ENCODE peak calls at places on chromosome 4, in nine cellular contexts. One of them, this sample, is unnamed.
A peak's percentile ranks its signal among the peaks of the same experiment; 100 is the strongest.

GRCh38 chr4:112167790-112168189 is 22.5 kb downstream of the FAM241A start:
- DNase-seq in left ventricle myocardium inferior: no peak
- DNase-seq in ovary: no peak
- DNase-seq in cardiac muscle cell: no peak
- DNase-seq in pancreas: no peak
- DNase-seq in neural progenitor cell: no peak
- DNase-seq in neuronal stem cell: no peak
- DNase-seq in GM23248: no peak
- DNase-seq in colonic mucosa: no peak
- DNase-seq in this sample: no peak

GRCh38 chr4:150578745-150579470 is 3.0 kb upstream of the MAB21L2 start:
- DNase-seq in left ventricle myocardium inferior: no peak
- DNase-seq in ovary: no peak
- DNase-seq in cardiac muscle cell: peak; percentile 42
- DNase-seq in pancreas: no peak
- DNase-seq in neural progenitor cell: peak; percentile 74
- DNase-seq in neuronal stem cell: peak; percentile 55
- DNase-seq in GM23248: peak; percentile 36
- DNase-seq in colonic mucosa: no peak
- DNase-seq in this sample: no peak

GRCh38 chr4:61890321-61890720 is 690.2 kb downstream of the ADGRL3 start:
- DNase-seq in left ventricle myocardium inferior: no peak
- DNase-seq in ovary: no peak
- DNase-seq in cardiac muscle cell: no peak
- DNase-seq in pancreas: no peak
- DNase-seq in neural progenitor cell: no peak
- DNase-seq in neuronal stem cell: no peak
- DNase-seq in GM23248: no peak
- DNase-seq in colonic mucosa: no peak
- DNase-seq in this sample: no peak

GRCh38 chr4:87975466-87975865 is at the start of gene SPP1:
- DNase-seq in left ventricle myocardium inferior: no peak
- DNase-seq in ovary: no peak
- DNase-seq in cardiac muscle cell: peak; percentile 28
- DNase-seq in pancreas: no peak
- DNase-seq in neural progenitor cell: peak; percentile 74
- DNase-seq in neuronal stem cell: peak; percentile 32
- DNase-seq in GM23248: peak; percentile 35
- DNase-seq in colonic mucosa: no peak
- DNase-seq in this sample: no peak

GRCh38 chr4:163515198-163515597 is 20.7 kb downstream of the TMA16 start:
- DNase-seq in left ventricle myocardium inferior: no peak
- DNase-seq in ovary: no peak
- DNase-seq in cardiac muscle cell: no peak
- DNase-seq in pancreas: no peak
- DNase-seq in neural progenitor cell: no peak
- DNase-seq in neuronal stem cell: no peak
- DNase-seq in GM23248: no peak
- DNase-seq in colonic mucosa: no peak
- DNase-seq in this sample: no peak

GRCh38 chr4:1090465-1091440 is 22.6 kb downstream of the RNF212 start:
- DNase-seq in left ventricle myocardium inferior: no peak
- DNase-seq in ovary: no peak
- DNase-seq in cardiac muscle cell: no peak
- DNase-seq in pancreas: no peak
- DNase-seq in neural progenitor cell: no peak
- DNase-seq in neuronal stem cell: no peak
- DNase-seq in GM23248: no peak
- DNase-seq in colonic mucosa: no peak
- DNase-seq in this sample: no peak

GRCh38 chr4:123291329-123291728 is 105.3 kb upstream of the SPRY1 start:
- DNase-seq in left ventricle myocardium inferior: no peak
- DNase-seq in ovary: no peak
- DNase-seq in cardiac muscle cell: no peak
- DNase-seq in pancreas: no peak
- DNase-seq in neural progenitor cell: no peak
- DNase-seq in neuronal stem cell: no peak
- DNase-seq in GM23248: no peak
- DNase-seq in colonic mucosa: no peak
- DNase-seq in this sample: no peak

GRCh38 chr4:96194993-96195392 is 355.1 kb downstream of the PDHA2 start:
- DNase-seq in left ventricle myocardium inferior: no peak
- DNase-seq in ovary: no peak
- DNase-seq in cardiac muscle cell: no peak
- DNase-seq in pancreas: no peak
- DNase-seq in neural progenitor cell: no peak
- DNase-seq in neuronal stem cell: no peak
- DNase-seq in GM23248: no peak
- DNase-seq in colonic mucosa: no peak
- DNase-seq in this sample: no peak

GRCh38 chr4:119038465-119038864 is 97.2 kb upstream of the MYOZ2 start:
- DNase-seq in left ventricle myocardium inferior: no peak
- DNase-seq in ovary: no peak
- DNase-seq in cardiac muscle cell: no peak
- DNase-seq in pancreas: no peak
- DNase-seq in neural progenitor cell: no peak
- DNase-seq in neuronal stem cell: no peak
- DNase-seq in GM23248: peak; percentile 70
- DNase-seq in colonic mucosa: no peak
- DNase-seq in this sample: no peak

GRCh38 chr4:38310446-38311043 is 350.3 kb downstream of the PTTG2 start:
- DNase-seq in left ventricle myocardium inferior: no peak
- DNase-seq in ovary: no peak
- DNase-seq in cardiac muscle cell: no peak
- DNase-seq in pancreas: no peak
- DNase-seq in neural progenitor cell: no peak
- DNase-seq in neuronal stem cell: no peak
- DNase-seq in GM23248: peak; percentile 28
- DNase-seq in colonic mucosa: no peak
- DNase-seq in this sample: no peak

GRCh38 chr4:61210186-61210939 is 10.2 kb downstream of the ADGRL3 start:
- DNase-seq in left ventricle myocardium inferior: no peak
- DNase-seq in ovary: no peak
- DNase-seq in cardiac muscle cell: no peak
- DNase-seq in pancreas: no peak
- DNase-seq in neural progenitor cell: peak; percentile 95
- DNase-seq in neuronal stem cell: peak; percentile 86
- DNase-seq in GM23248: no peak
- DNase-seq in colonic mucosa: no peak
- DNase-seq in this sample: no peak

GRCh38 chr4:148089624-148090023 is 352.6 kb downstream of the NR3C2 start:
- DNase-seq in left ventricle myocardium inferior: no peak
- DNase-seq in ovary: no peak
- DNase-seq in cardiac muscle cell: no peak
- DNase-seq in pancreas: no peak
- DNase-seq in neural progenitor cell: no peak
- DNase-seq in neuronal stem cell: no peak
- DNase-seq in GM23248: no peak
- DNase-seq in colonic mucosa: peak; percentile 12
- DNase-seq in this sample: no peak

GRCh38 chr4:23373269-23373668 is 516.6 kb downstream of the PPARGC1A start:
- DNase-seq in left ventricle myocardium inferior: peak; percentile 41
- DNase-seq in ovary: no peak
- DNase-seq in cardiac muscle cell: peak; percentile 87
- DNase-seq in pancreas: no peak
- DNase-seq in neural progenitor cell: no peak
- DNase-seq in neuronal stem cell: no peak
- DNase-seq in GM23248: no peak
- DNase-seq in colonic mucosa: peak; percentile 43
- DNase-seq in this sample: peak; percentile 19

GRCh38 chr4:147160908-147161513 is 215.3 kb upstream of the TTC29 start:
- DNase-seq in left ventricle myocardium inferior: no peak
- DNase-seq in ovary: peak; percentile 44
- DNase-seq in cardiac muscle cell: peak; percentile 67
- DNase-seq in pancreas: no peak
- DNase-seq in neural progenitor cell: peak; percentile 73
- DNase-seq in neuronal stem cell: peak; percentile 43
- DNase-seq in GM23248: peak; percentile 73
- DNase-seq in colonic mucosa: peak; percentile 22
- DNase-seq in this sample: no peak

GRCh38 chr4:177250056-177250696 is 59.5 kb upstream of the NEIL3 start:
- DNase-seq in left ventricle myocardium inferior: peak; percentile 44
- DNase-seq in ovary: peak; percentile 23
- DNase-seq in cardiac muscle cell: peak; percentile 83
- DNase-seq in pancreas: peak; percentile 82
- DNase-seq in neural progenitor cell: peak; percentile 86
- DNase-seq in neuronal stem cell: peak; percentile 67
- DNase-seq in GM23248: peak; percentile 79
- DNase-seq in colonic mucosa: peak; percentile 65
- DNase-seq in this sample: peak; percentile 56

GRCh38 chr4:32858971-32859370 is 2138.8 kb downstream of the PCDH7 start:
- DNase-seq in left ventricle myocardium inferior: no peak
- DNase-seq in ovary: no peak
- DNase-seq in cardiac muscle cell: no peak
- DNase-seq in pancreas: no peak
- DNase-seq in neural progenitor cell: no peak
- DNase-seq in neuronal stem cell: no peak
- DNase-seq in GM23248: peak; percentile 83
- DNase-seq in colonic mucosa: no peak
- DNase-seq in this sample: no peak

DNA sequence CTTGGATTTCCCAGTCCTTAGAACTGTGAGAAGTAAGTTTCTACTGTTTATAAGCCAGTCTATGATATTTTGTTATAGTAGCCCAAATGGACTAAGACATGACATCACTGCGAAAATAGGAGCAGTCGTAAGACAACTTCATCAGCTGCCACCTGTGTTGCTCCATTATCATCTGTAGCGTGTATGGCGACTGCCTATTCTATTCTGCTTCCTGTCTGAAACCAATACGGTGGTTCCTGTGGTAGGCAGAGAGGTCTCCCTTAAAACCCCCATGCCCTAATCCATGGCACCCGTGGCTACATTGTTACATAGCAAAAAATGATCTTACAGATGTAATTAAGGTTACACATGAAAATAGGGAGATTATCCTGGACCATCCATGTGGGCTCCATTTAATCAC is 105.4 kb upstream of the FAT1 start:
- DNase-seq in left ventricle myocardium inferior: no peak
- DNase-seq in ovary: no peak
- DNase-seq in cardiac muscle cell: no peak
- DNase-seq in pancreas: no peak
- DNase-seq in neural progenitor cell: no peak
- DNase-seq in neuronal stem cell: no peak
- DNase-seq in GM23248: no peak
- DNase-seq in colonic mucosa: no peak
- DNase-seq in this sample: no peak
- H3K4me1 ChIP-seq in left ventricle myocardium inferior: no peaks in the 10 kb centered on the region
- H3K4me1 ChIP-seq in ovary: no peaks in the 10 kb centered on the region
- H3K4me1 ChIP-seq in cardiac muscle cell: no peaks in the 10 kb centered on the region
- H3K4me1 ChIP-seq in pancreas: no peaks in the 10 kb centered on the region
- H3K4me1 ChIP-seq in neural progenitor cell: no peaks in the 10 kb centered on the region
- H3K4me1 ChIP-seq in neuronal stem cell: no peaks in the 10 kb centered on the region
- H3K4me1 ChIP-seq in GM23248: no peaks in the 10 kb centered on the region
- H3K4me1 ChIP-seq in colonic mucosa: no peaks in the 10 kb centered on the region
- H3K4me1 ChIP-seq in this sample: no peaks in the 10 kb centered on the region

GRCh38 chr4:174387721-174388120 is 104.0 kb downstream of the CEP44 start:
- DNase-seq in left ventricle myocardium inferior: no peak
- DNase-seq in ovary: no peak
- DNase-seq in cardiac muscle cell: no peak
- DNase-seq in pancreas: no peak
- DNase-seq in neural progenitor cell: no peak
- DNase-seq in neuronal stem cell: no peak
- DNase-seq in GM23248: no peak
- DNase-seq in colonic mucosa: no peak
- DNase-seq in this sample: no peak

GRCh38 chr4:174383783-174384182 is 100.1 kb downstream of the CEP44 start:
- DNase-seq in left ventricle myocardium inferior: no peak
- DNase-seq in ovary: no peak
- DNase-seq in cardiac muscle cell: no peak
- DNase-seq in pancreas: no peak
- DNase-seq in neural progenitor cell: no peak
- DNase-seq in neuronal stem cell: no peak
- DNase-seq in GM23248: no peak
- DNase-seq in colonic mucosa: no peak
- DNase-seq in this sample: no peak

GRCh38 chr4:174389439-174389838 is 105.7 kb downstream of the CEP44 start:
- DNase-seq in left ventricle myocardium inferior: no peak
- DNase-seq in ovary: no peak
- DNase-seq in cardiac muscle cell: no peak
- DNase-seq in pancreas: no peak
- DNase-seq in neural progenitor cell: no peak
- DNase-seq in neuronal stem cell: no peak
- DNase-seq in GM23248: no peak
- DNase-seq in colonic mucosa: no peak
- DNase-seq in this sample: no peak

DNA sequence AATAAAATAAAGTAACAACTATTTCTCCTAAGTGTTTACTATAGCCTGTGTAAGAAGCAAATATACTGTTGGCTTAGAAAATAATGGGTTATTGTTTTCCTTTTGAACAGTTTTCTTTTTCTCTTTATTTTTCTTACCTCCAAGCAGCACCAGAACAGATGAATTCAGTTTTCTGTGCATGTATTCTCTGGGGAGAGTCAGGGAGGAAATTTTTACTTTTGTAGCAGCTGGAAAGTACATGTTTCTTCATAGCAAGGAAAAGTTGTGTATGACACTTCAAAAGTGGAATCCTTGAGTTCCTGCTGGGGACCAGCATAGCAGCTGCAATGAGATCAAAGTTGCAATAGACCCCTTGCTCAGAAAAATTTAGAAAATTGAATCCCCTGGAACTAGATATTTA is 105.0 kb downstream of the CEP44 start:
- DNase-seq in left ventricle myocardium inferior: no peak
- DNase-seq in ovary: no peak
- DNase-seq in cardiac muscle cell: no peak
- DNase-seq in pancreas: no peak
- DNase-seq in neural progenitor cell: no peak
- DNase-seq in neuronal stem cell: no peak
- DNase-seq in GM23248: no peak
- DNase-seq in colonic mucosa: no peak
- DNase-seq in this sample: no peak
- H3K36me3 ChIP-seq in left ventricle myocardium inferior: no peaks in the 10 kb centered on the region
- H3K36me3 ChIP-seq in ovary: no peaks in the 10 kb centered on the region
- H3K36me3 ChIP-seq in cardiac muscle cell: no peaks in the 10 kb centered on the region
- H3K36me3 ChIP-seq in pancreas: no peaks in the 10 kb centered on the region
- H3K36me3 ChIP-seq in neural progenitor cell: no peaks in the 10 kb centered on the region
- H3K36me3 ChIP-seq in neuronal stem cell: no peaks in the 10 kb centered on the region
- H3K36me3 ChIP-seq in GM23248: no peaks in the 10 kb centered on the region
- H3K36me3 ChIP-seq in colonic mucosa: no peaks in the 10 kb centered on the region
- H3K36me3 ChIP-seq in this sample: no peaks in the 10 kb centered on the region

GRCh38 chr4:60042231-60042652 is 1157.9 kb upstream of the ADGRL3 start:
- DNase-seq in left ventricle myocardium inferior: no peak
- DNase-seq in ovary: no peak
- DNase-seq in cardiac muscle cell: no peak
- DNase-seq in pancreas: peak; percentile 48
- DNase-seq in neural progenitor cell: no peak
- DNase-seq in neuronal stem cell: no peak
- DNase-seq in GM23248: no peak
- DNase-seq in colonic mucosa: no peak
- DNase-seq in this sample: no peak
- H3K27ac ChIP-seq in left ventricle myocardium inferior: no peak overlapping the region
- H3K27ac ChIP-seq in ovary: no peak overlapping the region
- H3K27ac ChIP-seq in cardiac muscle cell: no peak overlapping the region
- H3K27ac ChIP-seq in pancreas: no peak overlapping the region
- H3K27ac ChIP-seq in neural progenitor cell: no peak overlapping the region
- H3K27ac ChIP-seq in neuronal stem cell: no peak overlapping the region
- H3K27ac ChIP-seq in GM23248: no peak overlapping the region
- H3K27ac ChIP-seq in colonic mucosa: no peak overlapping the region
- H3K27ac ChIP-seq in this sample: no peak overlapping the region

DNA sequence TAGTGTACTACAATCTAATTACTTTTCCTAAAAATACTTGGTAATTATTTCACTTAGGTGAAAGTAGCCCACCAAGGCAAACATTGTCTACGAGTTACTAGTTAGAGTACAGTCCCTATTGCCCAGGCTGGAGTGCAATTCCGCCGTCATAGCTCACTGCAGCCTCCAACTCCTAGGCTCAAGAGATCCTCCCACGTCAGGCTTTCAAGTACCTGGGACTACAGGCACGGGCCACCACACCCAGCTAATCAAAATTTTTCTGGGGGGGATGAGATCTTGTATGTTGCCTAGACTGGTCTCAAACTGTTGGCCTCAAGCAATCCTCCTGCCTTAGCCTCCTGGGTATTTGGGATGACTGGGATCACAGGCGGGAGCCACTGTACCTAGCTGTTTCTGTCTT is 21.9 kb downstream of the FAM193A start:
- DNase-seq in left ventricle myocardium inferior: no peak
- DNase-seq in ovary: no peak
- DNase-seq in cardiac muscle cell: no peak
- DNase-seq in pancreas: no peak
- DNase-seq in neural progenitor cell: no peak
- DNase-seq in neuronal stem cell: no peak
- DNase-seq in GM23248: no peak
- DNase-seq in colonic mucosa: no peak
- DNase-seq in this sample: no peak
- H3K4me1 ChIP-seq in left ventricle myocardium inferior: peaks cover 46% of the 10 kb centered on the region
- H3K4me1 ChIP-seq in ovary: peaks cover 5% of the 10 kb centered on the region
- H3K4me1 ChIP-seq in cardiac muscle cell: no peaks in the 10 kb centered on the region
- H3K4me1 ChIP-seq in pancreas: peaks cover 4% of the 10 kb centered on the region
- H3K4me1 ChIP-seq in neural progenitor cell: no peaks in the 10 kb centered on the region
- H3K4me1 ChIP-seq in neuronal stem cell: no peaks in the 10 kb centered on the region
- H3K4me1 ChIP-seq in GM23248: no peaks in the 10 kb centered on the region
- H3K4me1 ChIP-seq in colonic mucosa: no peaks in the 10 kb centered on the region
- H3K4me1 ChIP-seq in this sample: peaks cover 4% of the 10 kb centered on the region

This sample was measured in psoas muscle.